ENCODE peak calls at places on chromosomes 11 and 22, in five cellular contexts. One of them, this sample, is unnamed.

GRCh38 chr22:50545522-50546325 is at the start of gene KLHDC7B:
- DNase-seq in NB4: peak
- DNase-seq in A549: no peak
- DNase-seq in stomach: no peak
- DNase-seq in ovary: no peak
- DNase-seq in this sample: no peak

GRCh38 chr11:46981429-46981828 is 44.9 kb downstream of the CSTPP1 start:
- DNase-seq in stomach: no peak
- DNase-seq in NB4: no peak
- DNase-seq in A549: no peak
- DNase-seq in ovary: no peak
- DNase-seq in this sample: no peak

GRCh38 chr11:122044086-122044485 is 71.9 kb downstream of the BLID start:
- DNase-seq in stomach: no peak
- DNase-seq in A549: no peak
- DNase-seq in ovary: no peak
- DNase-seq in NB4: no peak
- DNase-seq in this sample: no peak

GRCh38 chr11:66866007-66866406 is 9.1 kb downstream of the LRFN4 start:
- DNase-seq in stomach: no peak
- DNase-seq in NB4: no peak
- DNase-seq in ovary: no peak
- DNase-seq in A549: no peak
- DNase-seq in this sample: no peak

GRCh38 chr11:11403763-11404725 is 51.0 kb upstream of the CSNK2A3 start:
- DNase-seq in ovary: no peak
- DNase-seq in NB4: no peak
- DNase-seq in A549: no peak
- DNase-seq in stomach: no peak
- DNase-seq in this sample: no peak

GRCh38 chr11:9060700-9061111 is 30.7 kb downstream of the SCUBE2 start:
- DNase-seq in ovary: no peak
- DNase-seq in A549: peak
- DNase-seq in NB4: peak
- DNase-seq in stomach: no peak
- DNase-seq in this sample: peak

GRCh38 chr11:17457361-17458104 is 19.1 kb downstream of the ABCC8 start:
- DNase-seq in ovary: no peak
- DNase-seq in A549: no peak
- DNase-seq in stomach: no peak
- DNase-seq in NB4: no peak
- DNase-seq in this sample: no peak

GRCh38 chr11:75523811-75524401 is 1.8 kb downstream of the GDPD5 start:
- DNase-seq in A549: no peak
- DNase-seq in ovary: no peak
- DNase-seq in stomach: no peak
- DNase-seq in NB4: no peak
- DNase-seq in this sample: no peak

GRCh38 chr11:132028380-132029240 is 658.2 kb downstream of the NTM start:
- DNase-seq in ovary: no peak
- DNase-seq in stomach: peak
- DNase-seq in A549: peak
- DNase-seq in NB4: peak
- DNase-seq in this sample: peak

GRCh38 chr11:117230286-117230961 is 1.4 kb downstream of the PCSK7 start:
- DNase-seq in A549: no peak
- DNase-seq in ovary: no peak
- DNase-seq in stomach: no peak
- DNase-seq in NB4: peak
- DNase-seq in this sample: no peak

GRCh38 chr11:46520971-46521745 is 72.7 kb downstream of the AMBRA1 start:
- DNase-seq in NB4: no peak
- DNase-seq in stomach: no peak
- DNase-seq in ovary: no peak
- DNase-seq in A549: no peak
- DNase-seq in this sample: peak

GRCh38 chr11:68145120-68145866 is 24.1 kb upstream of the CHKA start:
- DNase-seq in ovary: no peak
- DNase-seq in stomach: peak
- DNase-seq in A549: peak
- DNase-seq in NB4: no peak
- DNase-seq in this sample: peak

GRCh38 chr11:68143310-68143689 is 22.1 kb upstream of the CHKA start:
- DNase-seq in NB4: no peak
- DNase-seq in stomach: no peak
- DNase-seq in A549: no peak
- DNase-seq in ovary: no peak
- DNase-seq in this sample: no peak

GRCh38 chr11:68146704-68147474 is 25.7 kb upstream of the CHKA start:
- DNase-seq in ovary: no peak
- DNase-seq in A549: peak
- DNase-seq in stomach: peak
- DNase-seq in NB4: no peak
- DNase-seq in this sample: peak

GRCh38 chr11:68148071-68148805 is 27.1 kb upstream of the CHKA start:
- DNase-seq in A549: no peak
- DNase-seq in ovary: no peak
- DNase-seq in NB4: no peak
- DNase-seq in stomach: no peak
- DNase-seq in this sample: no peak

DNA sequence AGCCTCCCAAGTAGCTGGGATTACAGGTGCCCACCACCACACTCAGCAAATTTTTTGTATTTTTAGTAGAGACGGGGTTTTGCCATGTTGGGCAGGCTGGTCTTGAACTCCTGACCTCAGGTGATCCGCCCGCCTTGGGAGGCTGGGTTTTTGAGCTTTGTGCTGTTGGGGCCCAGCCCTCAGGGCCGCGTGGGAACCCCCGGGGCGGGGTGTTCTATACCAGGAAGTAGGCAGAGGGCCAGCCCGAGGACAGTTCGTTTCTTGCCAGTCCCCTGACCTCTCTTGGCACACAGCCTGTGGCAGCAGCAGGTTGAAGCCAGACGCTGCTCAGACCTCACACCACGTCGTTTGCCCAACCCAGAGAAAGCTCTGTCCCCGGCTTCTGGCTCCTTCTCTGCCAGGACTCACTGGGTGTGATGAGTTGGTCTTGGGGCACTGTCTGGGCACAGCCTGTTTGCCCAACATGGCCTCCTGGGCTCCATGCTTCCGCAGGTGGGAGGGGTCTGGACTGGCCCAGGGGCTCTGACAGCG is 24.9 kb upstream of the CHKA start:
- DNase-seq in ovary: no peak
- DNase-seq in stomach: peak
- DNase-seq in NB4: no peak
- DNase-seq in A549: peak
- DNase-seq in this sample: no peak
- TF ChIP-seq POLR2A in ovary: no peak
- TF ChIP-seq POLR2A in stomach: no peak
- TF ChIP-seq POLR2A in NB4: no peak
- TF ChIP-seq POLR2A in A549: no peak
- TF ChIP-seq POLR2A in this sample: no peak

GRCh38 chr11:101915811-101916291 is 471 bp downstream of the ANGPTL5 start:
- DNase-seq in stomach: no peak
- DNase-seq in ovary: no peak
- DNase-seq in A549: peak
- DNase-seq in NB4: peak
- DNase-seq in this sample: no peak

GRCh38 chr11:101914349-101914736 is 467 bp upstream of the CEP126 start:
- DNase-seq in NB4: no peak
- DNase-seq in ovary: no peak
- DNase-seq in stomach: no peak
- DNase-seq in A549: no peak
- DNase-seq in this sample: peak

GRCh38 chr11:101913631-101914030 is 1.2 kb upstream of the CEP126 start:
- DNase-seq in NB4: no peak
- DNase-seq in ovary: no peak
- DNase-seq in A549: no peak
- DNase-seq in stomach: no peak
- DNase-seq in this sample: no peak

GRCh38 chr11:101916422-101916821 is at the start of gene ANGPTL5:
- DNase-seq in stomach: no peak
- DNase-seq in A549: no peak
- DNase-seq in NB4: no peak
- DNase-seq in ovary: no peak
- DNase-seq in this sample: no peak

DNA sequence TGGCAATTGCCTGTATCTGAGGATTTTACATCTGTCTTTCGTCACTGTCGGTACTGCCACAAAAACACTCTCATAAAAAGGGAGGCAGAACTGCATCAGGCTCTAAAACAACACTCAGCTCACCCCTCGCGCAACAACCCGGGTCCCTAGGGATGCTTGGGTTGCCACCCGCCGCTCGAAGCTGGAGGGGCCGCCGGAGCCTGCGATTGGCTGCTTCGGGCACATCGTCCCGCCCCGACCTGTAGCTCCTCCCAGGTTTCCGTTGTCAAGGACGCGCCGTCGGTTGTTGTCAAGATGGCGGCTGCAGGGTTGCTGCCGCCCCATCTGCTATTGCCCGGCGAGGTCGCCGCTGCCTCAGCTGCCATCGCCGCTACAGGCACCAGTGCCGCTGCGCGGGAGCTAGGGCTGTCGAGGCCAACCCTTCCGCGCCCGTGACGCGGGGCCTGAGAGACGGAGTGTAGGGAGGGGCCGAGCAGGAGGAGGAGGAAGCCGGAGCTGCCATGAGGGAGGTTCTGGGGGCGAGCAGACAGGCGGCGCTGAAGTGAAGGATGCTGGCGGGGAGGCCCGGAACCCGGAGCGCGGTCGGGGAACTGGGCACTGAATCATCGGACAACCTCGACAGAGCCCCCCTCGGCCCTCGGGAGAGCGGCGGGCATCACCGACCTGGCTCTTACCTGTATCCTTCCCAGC is at the start of gene CEP126:
- DNase-seq in ovary: peak
- DNase-seq in A549: peak
- DNase-seq in NB4: peak
- DNase-seq in stomach: peak
- DNase-seq in this sample: peak
- TF ChIP-seq POLR2A in ovary: peak
- TF ChIP-seq POLR2A in A549: peak
- TF ChIP-seq POLR2A in NB4: no peak
- TF ChIP-seq POLR2A in stomach: no peak
- TF ChIP-seq POLR2A in this sample: no peak

GRCh38 chr22:37640591-37641250 is 1.3 kb downstream of the SH3BP1 start:
- DNase-seq in ovary: peak
- DNase-seq in A549: no peak
- DNase-seq in stomach: no peak
- DNase-seq in NB4: no peak
- DNase-seq in this sample: no peak

GRCh38 chr22:37638351-37639069 is 959 bp upstream of the SH3BP1 start:
- DNase-seq in NB4: no peak
- DNase-seq in stomach: peak
- DNase-seq in ovary: peak
- DNase-seq in A549: no peak
- DNase-seq in this sample: no peak

GRCh38 chr22:37641251-37641949 is 1.9 kb downstream of the SH3BP1 start:
- DNase-seq in NB4: no peak
- DNase-seq in ovary: peak
- DNase-seq in A549: no peak
- DNase-seq in stomach: no peak
- DNase-seq in this sample: no peak

GRCh38 chr22:37639070-37639760 is at the start of gene SH3BP1:
- DNase-seq in ovary: peak
- DNase-seq in NB4: peak
- DNase-seq in stomach: peak
- DNase-seq in A549: no peak
- DNase-seq in this sample: no peak

DNA sequence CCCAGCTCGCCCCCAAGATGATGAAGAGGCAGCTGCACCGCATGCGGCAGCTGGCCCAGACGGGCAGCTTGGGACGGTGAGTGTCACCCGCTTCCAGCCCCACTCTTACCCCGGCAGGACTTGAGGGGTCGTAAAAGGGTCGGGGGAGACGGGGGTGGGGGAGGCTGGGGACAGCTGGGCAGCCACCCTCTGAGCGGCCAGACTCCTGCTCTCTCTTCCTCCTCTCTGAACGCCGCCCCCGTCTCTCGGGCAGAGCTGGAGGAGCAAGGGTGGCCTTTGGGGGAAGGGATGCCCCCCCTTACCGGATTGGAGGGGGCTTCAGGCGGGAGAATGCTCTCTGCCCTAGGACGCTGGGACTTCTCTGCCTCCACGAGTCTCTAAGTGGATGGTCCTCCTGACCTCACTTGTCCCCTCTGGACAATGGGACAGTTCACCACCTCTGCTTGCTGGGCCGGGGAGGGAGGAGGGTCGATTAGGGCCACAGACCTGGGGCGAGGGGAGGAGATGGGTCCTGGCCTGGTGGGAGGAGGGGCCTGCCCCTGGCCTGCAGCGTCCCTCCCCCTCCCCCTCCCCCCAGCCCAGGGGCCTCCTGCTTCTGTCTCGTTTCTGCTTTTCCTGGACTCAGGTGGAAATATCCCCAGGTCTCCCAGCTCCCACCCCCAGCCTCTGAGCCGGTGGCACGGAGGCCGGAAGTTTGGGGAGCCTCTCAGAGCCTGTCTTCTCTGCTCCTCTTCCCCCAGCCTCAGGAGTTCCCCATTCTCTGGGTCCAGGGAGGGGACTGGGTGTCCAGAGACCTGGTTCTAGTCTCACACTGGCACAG is 512 bp downstream of the SH3BP1 start:
- DNase-seq in NB4: peak
- DNase-seq in stomach: no peak
- DNase-seq in ovary: peak
- DNase-seq in A549: no peak
- DNase-seq in this sample: no peak
- TF ChIP-seq POLR2A in NB4: no peak
- TF ChIP-seq POLR2A in stomach: no peak
- TF ChIP-seq POLR2A in ovary: no peak
- TF ChIP-seq POLR2A in A549: no peak
- TF ChIP-seq POLR2A in this sample: no peak

GRCh38 chr11:44496391-44496790 is 69.1 kb upstream of the CD82 start:
- DNase-seq in A549: no peak
- DNase-seq in stomach: no peak
- DNase-seq in ovary: no peak
- DNase-seq in NB4: no peak
- DNase-seq in this sample: no peak

GRCh38 chr11:44493929-44494328 is 71.5 kb upstream of the CD82 start:
- DNase-seq in A549: no peak
- DNase-seq in NB4: no peak
- DNase-seq in ovary: no peak
- DNase-seq in stomach: no peak
- DNase-seq in this sample: no peak

GRCh38 chr11:44498524-44498923 is 66.9 kb upstream of the CD82 start:
- DNase-seq in A549: no peak
- DNase-seq in stomach: no peak
- DNase-seq in ovary: no peak
- DNase-seq in NB4: no peak
- DNase-seq in this sample: no peak

GRCh38 chr11:44502506-44502905 is 63.0 kb upstream of the CD82 start:
- DNase-seq in ovary: no peak
- DNase-seq in stomach: no peak
- DNase-seq in NB4: no peak
- DNase-seq in A549: no peak
- DNase-seq in this sample: no peak

DNA sequence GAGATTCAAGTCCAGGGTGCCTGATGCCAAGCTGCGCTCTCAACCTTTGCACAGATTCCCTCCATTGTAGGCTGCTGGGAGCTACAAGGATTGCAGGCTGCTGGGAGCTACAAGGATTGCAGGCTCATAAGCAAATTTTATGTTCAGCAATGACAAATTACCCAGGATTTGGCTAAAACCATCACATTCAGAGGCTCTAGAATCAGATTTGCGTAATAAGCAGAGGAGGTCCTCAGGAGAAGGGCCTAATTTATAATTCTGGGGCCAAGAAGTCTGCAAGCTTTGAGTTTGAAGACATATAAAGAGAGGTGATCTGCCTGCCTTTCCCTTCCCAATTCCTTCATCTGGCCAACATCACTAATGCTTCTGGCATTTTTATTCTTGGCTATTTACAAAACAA is 67.5 kb upstream of the CD82 start:
- DNase-seq in A549: no peak
- DNase-seq in ovary: no peak
- DNase-seq in NB4: no peak
- DNase-seq in stomach: no peak
- DNase-seq in this sample: no peak
- TF ChIP-seq POLR2A in A549: no peak
- TF ChIP-seq POLR2A in ovary: no peak
- TF ChIP-seq POLR2A in NB4: no peak
- TF ChIP-seq POLR2A in stomach: no peak
- TF ChIP-seq POLR2A in this sample: no peak